ENCODE peak calls at places on chromosomes 3 and 15, in ten cellular contexts. G, P, Q, X, T, O, M, D, E and U are unnamed samples.
A peak's percentile ranks its signal among the peaks of the same experiment; 100 is the strongest.

GRCh38 chr3:123883111-123883510 is 1.0 kb downstream of the MYLK start:
- DNase-seq in G (no peak), P (no peak), Q (no peak), X (no peak), T (no peak), O (no peak), M (no peak), D (no peak), E (no peak), U (no peak)

GRCh38 chr15:92149469-92149868 is 244.2 kb upstream of the ST8SIA2 start:
- DNase-seq in G (no peak), P (no peak), Q (no peak), X (no peak), T (no peak), O (no peak), M (no peak), D (no peak), E (no peak), U (no peak)

GRCh38 chr3:134609821-134610454 is 40.9 kb downstream of the KY start:
- DNase-seq in G (peak; percentile 84), P (peak; percentile 12), Q (no peak), X (no peak), T (no peak), O (no peak), M (no peak), D (no peak), E (no peak), U (no peak)

GRCh38 chr15:58396181-58396580 is 35.6 kb upstream of the LIPC start:
- DNase-seq in G (no peak), P (no peak), Q (no peak), X (peak; percentile 67), T (no peak), O (no peak), M (no peak), D (no peak), E (no peak), U (no peak)

GRCh38 chr15:99409097-99409473 is 156.7 kb upstream of the MEF2A start:
- DNase-seq in G (peak; percentile 92), P (peak; percentile 88), Q (no peak), X (peak; percentile 14), T (peak; percentile 93), O (no peak), M (peak; percentile 83), D (peak; percentile 69), E (no peak), U (peak; percentile 61)

GRCh38 chr3:35616346-35616745 is 23.0 kb upstream of the ARPP21 start:
- DNase-seq in G (no peak), P (no peak), Q (no peak), X (no peak), T (no peak), O (no peak), M (no peak), D (no peak), E (no peak), U (no peak)

GRCh38 chr3:11423868-11424267 is 151.7 kb downstream of the ATG7 start:
- DNase-seq in G (no peak), P (no peak), Q (no peak), X (no peak), T (no peak), O (no peak), M (no peak), D (no peak), E (no peak), U (no peak)

GRCh38 chr3:42292009-42292408 is 26.0 kb upstream of the CCK start:
- DNase-seq in G (peak; percentile 26), P (no peak), Q (no peak), X (no peak), T (no peak), O (no peak), M (no peak), D (no peak), E (no peak), U (no peak)

GRCh38 chr3:56197991-56198390 is 270.3 kb downstream of the ERC2 start:
- DNase-seq in G (peak; percentile 68), P (no peak), Q (no peak), X (no peak), T (no peak), O (no peak), M (no peak), D (no peak), E (no peak), U (no peak)

GRCh38 chr3:193825617-193826016 is 232.6 kb downstream of the OPA1 start:
- DNase-seq in G (no peak), P (no peak), Q (no peak), X (no peak), T (no peak), O (no peak), M (no peak), D (no peak), E (no peak), U (no peak)

GRCh38 chr3:81245043-81245442 is 516.4 kb downstream of the GBE1 start:
- DNase-seq in G (no peak), P (no peak), Q (no peak), X (no peak), T (no peak), O (no peak), M (no peak), D (no peak), E (no peak), U (no peak)

GRCh38 chr3:70308760-70309159 is 3.7 kb downstream of the MDFIC2 start:
- DNase-seq in G (no peak), P (peak; percentile 9), Q (no peak), X (peak; percentile 3), T (no peak), O (no peak), M (no peak), D (no peak), E (no peak), U (no peak)

GRCh38 chr3:150545419-150546225 is 674 bp downstream of the SERP1 start:
- DNase-seq in G (peak; percentile 93), P (peak; percentile 55), Q (peak; percentile 17), X (no peak), T (peak; percentile 91), O (peak; percentile 51), M (peak; percentile 75), D (peak; percentile 43), E (no peak), U (peak; percentile 40)

GRCh38 chr15:73927003-73927475 is 777 bp downstream of the LOXL1 start:
- DNase-seq in G (no peak), P (peak; percentile 93), Q (peak; percentile 11), X (no peak), T (peak; percentile 93), O (peak; percentile 49), M (peak; percentile 79), D (peak; percentile 56), E (peak; percentile 72), U (peak; percentile 59)

GRCh38 chr15:63490345-63491034 is 13.9 kb upstream of the USP3 start:
- DNase-seq in G (no peak), P (no peak), Q (no peak), X (no peak), T (peak; percentile 70), O (peak; percentile 28), M (no peak), D (no peak), E (no peak), U (no peak)

GRCh38 chr3:130960139-130960779 is 66.4 kb downstream of the ASTE1 start:
- DNase-seq in G (no peak), P (no peak), Q (no peak), X (no peak), T (no peak), O (no peak), M (no peak), D (no peak), E (no peak), U (no peak)

GRCh38 chr3:94173667-94174434 is 111.0 kb downstream of the NSUN3 start:
- DNase-seq in G (no peak), P (no peak), Q (no peak), X (no peak), T (no peak), O (no peak), M (no peak), D (no peak), E (no peak), U (no peak)

GRCh38 chr15:29115093-29115991 is 154.3 kb downstream of the NSMCE3 start:
- DNase-seq in G (no peak), P (peak; percentile 95), Q (no peak), X (no peak), T (no peak), O (no peak), M (peak; percentile 47), D (no peak), E (no peak), U (no peak)

GRCh38 chr3:64650096-64650622 is 37.6 kb downstream of the ADAMTS9 start:
- DNase-seq in G (no peak), P (no peak), Q (no peak), X (no peak), T (no peak), O (no peak), M (no peak), D (no peak), E (no peak), U (no peak)

GRCh38 chr3:129304553-129305222 is 26.0 kb downstream of the HMCES start:
- DNase-seq in G (no peak), P (no peak), Q (no peak), X (no peak), T (peak; percentile 70), O (no peak), M (no peak), D (no peak), E (no peak), U (no peak)

GRCh38 chr15:101370330-101371024 is 75.4 kb upstream of the SNRPA1 start:
- DNase-seq in G (no peak), P (no peak), Q (no peak), X (no peak), T (no peak), O (no peak), M (no peak), D (no peak), E (no peak), U (no peak)

GRCh38 chr15:88800026-88800425 is 3.2 kb upstream of the ACAN start:
- DNase-seq in G (no peak), P (no peak), Q (no peak), X (no peak), T (peak; percentile 48), O (no peak), M (no peak), D (no peak), E (no peak), U (no peak)

GRCh38 chr15:92898988-92899909 is 875 bp upstream of the CHD2 start:
- DNase-seq in G (no peak), P (no peak), Q (no peak), X (no peak), T (no peak), O (no peak), M (no peak), D (no peak), E (no peak), U (no peak)

GRCh38 chr15:79644091-79644490 is 212.0 kb downstream of the MINAR1 start:
- DNase-seq in G (no peak), P (no peak), Q (no peak), X (peak; percentile 41), T (no peak), O (no peak), M (no peak), D (no peak), E (no peak), U (no peak)

GRCh38 chr15:33565099-33565498 is 254.3 kb downstream of the RYR3 start:
- DNase-seq in G (no peak), P (no peak), Q (no peak), X (peak; percentile 19), T (no peak), O (no peak), M (no peak), D (no peak), E (no peak), U (no peak)

GRCh38 chr3:188176476-188176875 is 22.5 kb downstream of the LPP start:
- DNase-seq in G (no peak), P (no peak), Q (no peak), X (no peak), T (no peak), O (no peak), M (no peak), D (no peak), E (no peak), U (no peak)

GRCh38 chr15:79168922-79169322 is 78.3 kb upstream of the RASGRF1 start:
- DNase-seq in G (no peak), P (peak; percentile 80), Q (no peak), X (no peak), T (peak; percentile 82), O (no peak), M (no peak), D (peak; percentile 42), E (no peak), U (no peak)

GRCh38 chr3:51099794-51100542 is 285.1 kb upstream of the MANF start:
- DNase-seq in G (no peak), P (peak; percentile 72), Q (no peak), X (peak; percentile 10), T (no peak), O (no peak), M (peak; percentile 52), D (peak; percentile 21), E (no peak), U (no peak)